ENCODE peak calls at places on chromosomes 4 and X, in eight cellular contexts. K is Calu3; O is A549; S is CD8-positive, alpha-beta T cell; J is foreskin fibroblast; P is heart left ventricle; U is MCF 10A; F is AG09309. N is an unnamed sample.
A peak's percentile ranks its signal among the peaks of the same experiment; 100 is the strongest.

GRCh38 chr4:113996599-113997177 is 17.2 kb upstream of the ARSJ start:
- DNase-seq in O (no peak), K (no peak), U (no peak), S (no peak), J (peak; percentile 54), F (no peak), P (no peak), N (peak; percentile 73)

GRCh38 chr4:85741921-85742591 is 267.1 kb downstream of the ARHGAP24 start:
- DNase-seq in K (no peak), U (no peak), F (no peak), P (peak; percentile 68), O (no peak), S (no peak), J (no peak), N (no peak)

GRCh38 chrX:120749141-120749846 is 119.4 kb upstream of the C1GALT1C1 start:
- DNase-seq in S (no peak), P (no peak), F (no peak), J (no peak), K (no peak), O (no peak), U (no peak), N (peak; percentile 39)

GRCh38 chr4:6769138-6769983 is 13.2 kb upstream of the KIAA0232 start:
- DNase-seq in P (no peak), S (no peak), K (no peak), O (no peak), U (no peak), F (no peak), J (no peak), N (no peak)

GRCh38 chr4:140163029-140163810 is 9.2 kb upstream of the MAML3 start:
- DNase-seq in U (peak; percentile 64), S (no peak), K (no peak), J (peak; percentile 57), F (no peak), P (peak; percentile 25), O (no peak), N (no peak)

GRCh38 chrX:115639481-115639880 is 78.5 kb downstream of the PLS3 start:
- DNase-seq in P (no peak), F (no peak), S (no peak), K (no peak), O (no peak), U (no peak), J (no peak), N (no peak)

GRCh38 chr4:40329805-40330204 is 5.3 kb upstream of the CHRNA9 start:
- DNase-seq in K (no peak), O (no peak), U (no peak), J (no peak), F (no peak), S (no peak), P (no peak), N (no peak)

GRCh38 chr4:68256284-68256683 is 10.8 kb upstream of the TMPRSS11B start:
- DNase-seq in O (no peak), P (no peak), K (no peak), U (no peak), S (no peak), J (no peak), F (no peak), N (no peak)

GRCh38 chrX:69282893-69283690 is 117.8 kb upstream of the PJA1 start:
- DNase-seq in P (no peak), J (no peak), O (no peak), F (no peak), S (no peak), U (no peak), K (no peak), N (no peak)

GRCh38 chrX:114599903-114600302 is 16.0 kb downstream of the HTR2C start:
- DNase-seq in F (no peak), O (no peak), J (no peak), K (no peak), P (no peak), U (no peak), S (no peak), N (no peak)

GRCh38 chr4:186485621-186486062 is 69.7 kb downstream of the MTNR1A start:
- DNase-seq in O (no peak), U (no peak), F (no peak), P (no peak), K (no peak), S (no peak), J (no peak), N (peak; percentile 11)

GRCh38 chr4:41360911-41361830 is 104.4 kb downstream of the UCHL1 start:
- DNase-seq in P (peak; percentile 57), S (no peak), J (peak; percentile 28), U (peak; percentile 62), O (no peak), F (no peak), K (peak; percentile 34), N (no peak)

GRCh38 chrX:136899206-136899605 is 18.7 kb upstream of the RBMX start:
- DNase-seq in O (no peak), K (no peak), F (peak; percentile 34), P (no peak), S (no peak), J (no peak), U (no peak), N (no peak)

GRCh38 chrX:2647627-2648026 is 43.5 kb upstream of the CD99 start:
- DNase-seq in U (no peak), P (no peak), J (no peak), K (no peak), S (no peak), O (no peak), F (no peak), N (no peak)

GRCh38 chr4:179415016-179415841 is 1973.0 kb upstream of the AGA start:
- DNase-seq in O (no peak), P (no peak), U (peak; percentile 55), F (no peak), J (no peak), K (peak; percentile 1), S (no peak), N (no peak)

GRCh38 chr4:8725071-8725841 is 132.7 kb downstream of the CPZ start:
- DNase-seq in F (no peak), S (no peak), J (no peak), K (no peak), U (no peak), O (no peak), P (no peak), N (no peak)

GRCh38 chrX:11532291-11533075 is 133.2 kb downstream of the ARHGAP6 start:
- DNase-seq in U (no peak), K (no peak), J (no peak), P (no peak), O (no peak), S (no peak), F (no peak), N (no peak)

GRCh38 chr4:2418652-2419571 is at the start of gene CFAP99:
- DNase-seq in S (peak; percentile 98), K (peak; percentile 92), P (peak; percentile 98), O (peak; percentile 77), U (peak; percentile 93), F (peak; percentile 64), J (peak; percentile 95), N (peak; percentile 91)

GRCh38 chr4:159655547-159655946 is 552.7 kb downstream of the RAPGEF2 start:
- DNase-seq in U (peak; percentile 24), F (no peak), K (peak; percentile 6), S (no peak), O (no peak), J (no peak), P (no peak), N (no peak)

DNA sequence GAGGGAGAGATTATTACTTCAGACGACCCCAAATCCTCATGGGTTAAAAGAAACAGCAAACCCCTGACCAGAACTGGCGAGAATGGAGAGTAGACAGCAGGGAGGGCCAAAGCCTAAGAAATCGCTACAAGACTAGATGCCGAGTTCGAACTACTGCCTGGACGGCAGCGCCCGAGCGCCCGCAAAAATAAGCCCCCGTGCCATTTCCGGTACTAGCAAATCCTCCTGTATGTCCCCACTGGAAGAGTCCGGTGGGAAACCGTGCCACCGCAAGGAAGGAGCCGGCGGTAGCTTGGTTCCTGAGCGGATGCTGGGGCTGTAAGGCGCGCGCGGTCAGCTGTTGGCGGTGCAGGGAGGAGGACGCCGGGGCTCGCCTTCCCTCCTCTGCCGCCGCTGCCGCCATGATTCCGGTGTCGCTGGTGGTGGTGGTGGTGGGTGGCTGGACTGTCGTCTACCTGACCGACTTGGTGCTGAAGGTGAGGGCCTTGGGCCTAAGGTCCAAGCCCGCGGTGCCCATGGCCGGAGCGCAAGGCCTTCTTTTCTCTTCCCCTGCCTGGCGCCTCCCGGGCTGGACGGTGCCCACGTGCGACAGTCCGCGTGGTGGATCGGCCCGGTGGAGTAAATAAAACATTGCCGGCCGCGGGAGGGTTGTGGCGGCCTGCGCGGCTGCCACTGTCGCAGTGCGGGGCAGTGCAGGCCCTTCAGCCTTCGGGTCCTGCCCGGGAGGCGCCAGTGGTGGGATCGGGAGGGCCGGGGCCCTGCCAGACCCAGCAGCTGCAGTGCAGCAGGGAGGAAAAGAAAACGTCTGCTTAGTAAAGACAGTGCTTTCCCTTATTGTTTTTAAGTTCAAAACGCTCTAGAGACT is at the start of gene MBTPS2:
- DNase-seq in U (peak; percentile 78), S (peak; percentile 79), P (peak; percentile 83), F (peak; percentile 70), J (peak; percentile 75), O (peak; percentile 33), K (peak; percentile 84), N (peak; percentile 78)
- TF ChIP-seq CTCF in U (no peak), S (no peak), P (no peak), F (peak; percentile 27), J (no peak), O (no peak), K (no peak), N (no peak)

DNA sequence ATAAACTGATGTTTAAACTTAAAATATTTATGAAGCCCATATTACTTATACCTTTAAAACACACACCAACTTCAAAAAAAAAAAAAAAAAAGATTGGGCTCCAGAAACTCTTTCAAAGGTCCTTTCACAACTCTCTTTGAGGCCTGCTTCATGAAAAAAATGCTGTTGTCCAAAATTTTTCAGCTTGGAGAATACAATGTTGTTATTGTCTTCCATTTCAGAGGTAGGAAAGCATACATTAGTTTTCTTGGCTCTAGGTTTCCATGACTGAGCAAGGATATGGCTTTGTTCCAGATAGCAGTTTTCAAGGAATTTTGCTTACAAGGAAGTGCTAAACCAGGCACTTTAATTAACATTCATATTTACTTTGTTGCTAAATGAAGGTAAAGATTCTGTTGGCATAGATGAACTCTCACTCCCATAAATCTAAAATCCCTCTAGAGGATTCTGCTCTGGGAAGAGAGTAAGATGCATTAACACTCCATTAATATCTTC is 118.6 kb downstream of the COL25A1 start:
- DNase-seq in S (no peak), P (no peak), O (no peak), U (no peak), K (no peak), F (no peak), J (no peak), N (no peak)
- TF ChIP-seq CTCF in S (no peak), P (no peak), O (no peak), U (no peak), K (no peak), F (no peak), J (no peak), N (no peak)

GRCh38 chr4:177367336-177367735 is 57.7 kb downstream of the NEIL3 start:
- DNase-seq in O (no peak), J (no peak), P (no peak), S (no peak), F (peak; percentile 13), K (peak; percentile 32), U (peak; percentile 13), N (peak; percentile 48)
- TF ChIP-seq CTCF in O (no peak), J (peak; percentile 45), P (no peak), S (no peak), F (peak; percentile 38), K (no peak), U (no peak), N (peak; percentile 70)

DNA sequence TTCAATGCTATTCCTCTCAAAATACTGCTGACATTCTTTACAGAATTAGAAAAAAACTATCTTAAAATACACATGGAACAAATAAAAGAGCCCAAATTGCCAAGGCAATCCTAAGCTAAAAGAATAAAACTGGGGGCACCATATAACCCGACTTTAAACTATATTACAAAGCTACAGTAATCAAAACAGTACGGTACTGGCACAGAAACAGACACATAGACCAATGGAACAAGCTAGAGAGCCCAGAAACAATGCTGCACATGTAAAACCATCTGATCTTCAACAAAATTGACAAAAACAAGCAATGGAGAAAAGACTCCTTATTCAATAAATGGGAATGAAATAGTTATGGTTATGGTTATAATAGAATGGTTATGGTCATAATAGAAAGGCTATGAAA is 482.6 kb downstream of the IDS start:
- DNase-seq in S (no peak), J (no peak), U (no peak), O (no peak), P (no peak), F (no peak), K (no peak), N (no peak)
- TF ChIP-seq CTCF in S (no peak), J (no peak), U (no peak), O (no peak), P (no peak), F (no peak), K (no peak), N (no peak)

N was measured in HFFc6.